ENCODE peak calls at places on chromosomes 12 and 14, in six cellular contexts. One of them, this sample, is unnamed.

GRCh38 chr12:105670664-105671063 is 340.2 kb downstream of the C12orf75 start:
- DNase-seq in A549: no peak
- DNase-seq in adrenal gland: no peak
- DNase-seq in CD8-positive, alpha-beta T cell: no peak
- DNase-seq in colonic mucosa: no peak
- DNase-seq in fibroblast of mammary gland: no peak
- DNase-seq in this sample: no peak

GRCh38 chr14:69818760-69819191 is 21.7 kb upstream of the SLC10A1 start:
- DNase-seq in A549: peak; percentile 71
- DNase-seq in adrenal gland: peak; percentile 65
- DNase-seq in CD8-positive, alpha-beta T cell: peak; percentile 25
- DNase-seq in colonic mucosa: peak; percentile 52
- DNase-seq in fibroblast of mammary gland: peak; percentile 64
- DNase-seq in this sample: no peak

GRCh38 chr12:34406228-34406995 is 384.1 kb downstream of the ALG10 start:
- DNase-seq in A549: no peak
- DNase-seq in adrenal gland: peak; percentile 7
- DNase-seq in CD8-positive, alpha-beta T cell: no peak
- DNase-seq in colonic mucosa: peak; percentile 3
- DNase-seq in fibroblast of mammary gland: no peak
- DNase-seq in this sample: peak; percentile 48

GRCh38 chr12:58026421-58026820 is 85.1 kb downstream of the ATP23 start:
- DNase-seq in A549: no peak
- DNase-seq in adrenal gland: no peak
- DNase-seq in CD8-positive, alpha-beta T cell: no peak
- DNase-seq in colonic mucosa: no peak
- DNase-seq in fibroblast of mammary gland: no peak
- DNase-seq in this sample: no peak

GRCh38 chr12:56645201-56645716 is 525 bp downstream of the ATP5F1B start:
- DNase-seq in A549: no peak
- DNase-seq in adrenal gland: peak; percentile 60
- DNase-seq in CD8-positive, alpha-beta T cell: no peak
- DNase-seq in colonic mucosa: no peak
- DNase-seq in fibroblast of mammary gland: peak; percentile 34
- DNase-seq in this sample: no peak

GRCh38 chr12:82415402-82415801 is 57.1 kb downstream of the METTL25 start:
- DNase-seq in A549: no peak
- DNase-seq in adrenal gland: no peak
- DNase-seq in CD8-positive, alpha-beta T cell: no peak
- DNase-seq in colonic mucosa: no peak
- DNase-seq in fibroblast of mammary gland: no peak
- DNase-seq in this sample: no peak

GRCh38 chr12:78099806-78100205 is 269.1 kb downstream of the NAV3 start:
- DNase-seq in A549: no peak
- DNase-seq in adrenal gland: no peak
- DNase-seq in CD8-positive, alpha-beta T cell: no peak
- DNase-seq in colonic mucosa: no peak
- DNase-seq in fibroblast of mammary gland: no peak
- DNase-seq in this sample: no peak

GRCh38 chr14:61102549-61103466 is 121.8 kb downstream of the SLC38A6 start:
- DNase-seq in A549: no peak
- DNase-seq in adrenal gland: no peak
- DNase-seq in CD8-positive, alpha-beta T cell: no peak
- DNase-seq in colonic mucosa: no peak
- DNase-seq in fibroblast of mammary gland: no peak
- DNase-seq in this sample: no peak

GRCh38 chr14:93733231-93733630 is 55.1 kb downstream of the PRIMA1 start:
- DNase-seq in A549: no peak
- DNase-seq in adrenal gland: no peak
- DNase-seq in CD8-positive, alpha-beta T cell: no peak
- DNase-seq in colonic mucosa: no peak
- DNase-seq in fibroblast of mammary gland: no peak
- DNase-seq in this sample: no peak

GRCh38 chr12:29309320-29309902 is 71.6 kb downstream of the ERGIC2 start:
- DNase-seq in A549: no peak
- DNase-seq in adrenal gland: no peak
- DNase-seq in CD8-positive, alpha-beta T cell: no peak
- DNase-seq in colonic mucosa: no peak
- DNase-seq in fibroblast of mammary gland: peak; percentile 49
- DNase-seq in this sample: no peak

GRCh38 chr12:132237772-132238486 is 91.5 kb downstream of the GALNT9 start:
- DNase-seq in A549: no peak
- DNase-seq in adrenal gland: no peak
- DNase-seq in CD8-positive, alpha-beta T cell: no peak
- DNase-seq in colonic mucosa: no peak
- DNase-seq in fibroblast of mammary gland: no peak
- DNase-seq in this sample: peak; percentile 80

GRCh38 chr12:96220902-96221301 is 26.7 kb downstream of the ELK3 start:
- DNase-seq in A549: no peak
- DNase-seq in adrenal gland: no peak
- DNase-seq in CD8-positive, alpha-beta T cell: no peak
- DNase-seq in colonic mucosa: no peak
- DNase-seq in fibroblast of mammary gland: peak; percentile 87
- DNase-seq in this sample: no peak

GRCh38 chr12:49017764-49018281 is 753 bp downstream of the PRKAG1 start:
- DNase-seq in A549: no peak
- DNase-seq in adrenal gland: peak; percentile 67
- DNase-seq in CD8-positive, alpha-beta T cell: peak; percentile 47
- DNase-seq in colonic mucosa: no peak
- DNase-seq in fibroblast of mammary gland: peak; percentile 53
- DNase-seq in this sample: no peak

GRCh38 chr14:24895243-24895583 is 154.7 kb downstream of the STXBP6 start:
- DNase-seq in A549: no peak
- DNase-seq in adrenal gland: no peak
- DNase-seq in CD8-positive, alpha-beta T cell: no peak
- DNase-seq in colonic mucosa: no peak
- DNase-seq in fibroblast of mammary gland: no peak
- DNase-seq in this sample: no peak

GRCh38 chr14:93078830-93079229 is 36.9 kb downstream of the ITPK1 start:
- DNase-seq in A549: no peak
- DNase-seq in adrenal gland: peak; percentile 43
- DNase-seq in CD8-positive, alpha-beta T cell: no peak
- DNase-seq in colonic mucosa: no peak
- DNase-seq in fibroblast of mammary gland: peak; percentile 84
- DNase-seq in this sample: no peak

GRCh38 chr14:46574236-46574970 is 77.2 kb downstream of the RPL10L start:
- DNase-seq in A549: no peak
- DNase-seq in adrenal gland: no peak
- DNase-seq in CD8-positive, alpha-beta T cell: no peak
- DNase-seq in colonic mucosa: no peak
- DNase-seq in fibroblast of mammary gland: peak; percentile 1
- DNase-seq in this sample: no peak

GRCh38 chr14:20624495-20625070 is 16.9 kb downstream of the OR6S1 start:
- DNase-seq in A549: peak; percentile 75
- DNase-seq in adrenal gland: peak; percentile 47
- DNase-seq in CD8-positive, alpha-beta T cell: peak; percentile 57
- DNase-seq in colonic mucosa: peak; percentile 86
- DNase-seq in fibroblast of mammary gland: peak; percentile 83
- DNase-seq in this sample: no peak

GRCh38 chr14:96637521-96637920 is 135.3 kb downstream of the PAPOLA start:
- DNase-seq in A549: no peak
- DNase-seq in adrenal gland: no peak
- DNase-seq in CD8-positive, alpha-beta T cell: no peak
- DNase-seq in colonic mucosa: no peak
- DNase-seq in fibroblast of mammary gland: no peak
- DNase-seq in this sample: no peak

DNA sequence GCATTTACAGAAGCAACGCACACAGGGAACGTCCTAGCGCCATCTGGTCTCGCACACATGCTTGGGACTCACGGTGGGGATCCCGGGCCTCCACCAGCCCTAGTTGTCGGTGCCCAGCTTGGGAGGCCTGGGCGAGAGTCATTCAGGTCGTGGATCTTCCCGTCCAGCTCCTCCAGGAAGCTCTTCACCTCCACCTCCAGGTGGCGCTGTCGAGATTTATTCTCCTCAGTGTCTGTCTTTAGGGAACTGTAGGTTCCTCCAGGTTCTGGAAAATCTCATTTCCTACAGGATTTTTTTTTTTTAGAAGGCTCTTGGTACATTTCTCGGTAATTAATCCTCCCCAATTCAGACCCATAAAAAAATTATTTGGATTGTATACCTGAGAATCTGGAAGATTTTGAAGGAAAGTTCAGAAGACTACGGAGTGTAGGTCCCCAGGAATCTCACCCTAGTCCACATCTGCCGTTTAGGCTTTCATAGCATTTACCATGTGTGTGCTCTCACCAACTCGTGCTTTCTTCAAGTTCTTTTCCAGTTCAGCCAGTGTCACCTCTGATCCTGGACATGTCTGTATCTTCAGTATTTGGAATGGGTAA is 910.0 kb downstream of the TMEM121 start:
- DNase-seq in A549: peak; percentile 3
- DNase-seq in adrenal gland: peak; percentile 29
- DNase-seq in CD8-positive, alpha-beta T cell: no peak
- DNase-seq in colonic mucosa: peak; percentile 51
- DNase-seq in fibroblast of mammary gland: peak; percentile 10
- DNase-seq in this sample: no peak
- TF ChIP-seq CTCF in A549: no peak
- TF ChIP-seq CTCF in adrenal gland: no peak
- TF ChIP-seq CTCF in CD8-positive, alpha-beta T cell: no peak
- TF ChIP-seq CTCF in colonic mucosa: peak; percentile 41
- TF ChIP-seq CTCF in fibroblast of mammary gland: peak; percentile 17
- TF ChIP-seq CTCF in this sample: no peak

GRCh38 chr14:74528886-74529285 is 35.3 kb downstream of the ISCA2 start:
- DNase-seq in A549: no peak
- DNase-seq in adrenal gland: no peak
- DNase-seq in CD8-positive, alpha-beta T cell: no peak
- DNase-seq in colonic mucosa: no peak
- DNase-seq in fibroblast of mammary gland: no peak
- DNase-seq in this sample: no peak

GRCh38 chr14:74528406-74528805 is 34.8 kb downstream of the ISCA2 start:
- DNase-seq in A549: no peak
- DNase-seq in adrenal gland: no peak
- DNase-seq in CD8-positive, alpha-beta T cell: no peak
- DNase-seq in colonic mucosa: no peak
- DNase-seq in fibroblast of mammary gland: no peak
- DNase-seq in this sample: no peak

GRCh38 chr14:74531011-74531410 is 37.4 kb downstream of the ISCA2 start:
- DNase-seq in A549: no peak
- DNase-seq in adrenal gland: no peak
- DNase-seq in CD8-positive, alpha-beta T cell: no peak
- DNase-seq in colonic mucosa: no peak
- DNase-seq in fibroblast of mammary gland: no peak
- DNase-seq in this sample: no peak

GRCh38 chr14:74532246-74532645 is 38.7 kb downstream of the ISCA2 start:
- DNase-seq in A549: no peak
- DNase-seq in adrenal gland: no peak
- DNase-seq in CD8-positive, alpha-beta T cell: no peak
- DNase-seq in colonic mucosa: no peak
- DNase-seq in fibroblast of mammary gland: no peak
- DNase-seq in this sample: no peak

GRCh38 chr14:74531467-74531866 is 37.9 kb downstream of the ISCA2 start:
- DNase-seq in A549: peak; percentile 44
- DNase-seq in adrenal gland: peak; percentile 59
- DNase-seq in CD8-positive, alpha-beta T cell: no peak
- DNase-seq in colonic mucosa: peak; percentile 45
- DNase-seq in fibroblast of mammary gland: peak; percentile 58
- DNase-seq in this sample: no peak
- TF ChIP-seq CTCF in A549: no peak
- TF ChIP-seq CTCF in adrenal gland: peak; percentile 42
- TF ChIP-seq CTCF in CD8-positive, alpha-beta T cell: no peak
- TF ChIP-seq CTCF in colonic mucosa: no peak
- TF ChIP-seq CTCF in fibroblast of mammary gland: peak; percentile 4
- TF ChIP-seq CTCF in this sample: peak; percentile 65

GRCh38 chr14:62118461-62118860 is 356.2 kb downstream of the SNAPC1 start:
- DNase-seq in A549: no peak
- DNase-seq in adrenal gland: no peak
- DNase-seq in CD8-positive, alpha-beta T cell: no peak
- DNase-seq in colonic mucosa: no peak
- DNase-seq in fibroblast of mammary gland: no peak
- DNase-seq in this sample: no peak

GRCh38 chr14:62118871-62119270 is 356.7 kb downstream of the SNAPC1 start:
- DNase-seq in A549: no peak
- DNase-seq in adrenal gland: no peak
- DNase-seq in CD8-positive, alpha-beta T cell: no peak
- DNase-seq in colonic mucosa: no peak
- DNase-seq in fibroblast of mammary gland: no peak
- DNase-seq in this sample: no peak

GRCh38 chr14:62117718-62118164 is 355.5 kb downstream of the SNAPC1 start:
- DNase-seq in A549: no peak
- DNase-seq in adrenal gland: no peak
- DNase-seq in CD8-positive, alpha-beta T cell: no peak
- DNase-seq in colonic mucosa: no peak
- DNase-seq in fibroblast of mammary gland: no peak
- DNase-seq in this sample: no peak

DNA sequence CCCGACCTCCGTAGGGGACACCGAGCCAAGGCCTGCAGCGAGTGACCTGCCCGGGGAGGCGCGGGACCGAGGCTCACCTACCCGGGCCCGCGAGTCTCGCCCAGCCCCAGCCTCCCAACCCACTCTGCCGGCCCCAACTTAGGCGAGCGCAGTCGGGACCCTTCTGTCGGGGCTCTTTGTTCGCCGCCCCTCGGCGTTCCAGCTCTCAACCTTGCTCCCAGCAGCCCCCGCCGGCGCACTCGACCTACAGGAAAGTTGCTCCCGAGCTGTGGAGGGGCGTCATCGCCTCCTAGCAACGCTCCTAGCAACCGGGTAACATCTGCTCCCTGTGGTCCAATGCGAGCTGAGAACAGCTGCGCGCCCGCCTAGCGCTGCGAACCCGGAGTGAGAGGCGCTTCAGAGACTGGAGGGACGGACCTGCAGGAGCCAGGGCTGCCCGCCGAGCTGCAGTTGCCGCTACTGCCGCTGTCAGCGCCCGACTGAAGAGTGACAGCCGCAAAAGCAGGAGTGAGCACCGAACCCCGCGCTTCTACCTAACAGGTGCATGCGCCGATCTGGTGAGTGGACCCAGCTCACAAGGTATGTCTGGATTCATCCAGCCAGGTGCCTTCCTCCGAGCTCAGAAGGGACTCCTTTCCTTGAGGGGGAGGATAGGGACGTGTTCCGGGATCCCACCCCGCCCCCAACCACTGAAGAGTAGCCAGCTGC is 354.9 kb downstream of the SNAPC1 start:
- DNase-seq in A549: peak; percentile 15
- DNase-seq in adrenal gland: peak; percentile 44
- DNase-seq in CD8-positive, alpha-beta T cell: peak; percentile 54
- DNase-seq in colonic mucosa: peak; percentile 26
- DNase-seq in fibroblast of mammary gland: peak; percentile 30
- DNase-seq in this sample: peak; percentile 99
- TF ChIP-seq CTCF in A549: no peak
- TF ChIP-seq CTCF in adrenal gland: peak; percentile 24
- TF ChIP-seq CTCF in CD8-positive, alpha-beta T cell: peak; percentile 28
- TF ChIP-seq CTCF in colonic mucosa: no peak
- TF ChIP-seq CTCF in fibroblast of mammary gland: no peak
- TF ChIP-seq CTCF in this sample: peak; percentile 76

GRCh38 chr14:30499358-30499757 is 59.6 kb upstream of the G2E3 start:
- DNase-seq in A549: no peak
- DNase-seq in adrenal gland: no peak
- DNase-seq in CD8-positive, alpha-beta T cell: no peak
- DNase-seq in colonic mucosa: no peak
- DNase-seq in fibroblast of mammary gland: no peak
- DNase-seq in this sample: no peak
- TF ChIP-seq CTCF in A549: no peak
- TF ChIP-seq CTCF in adrenal gland: no peak
- TF ChIP-seq CTCF in CD8-positive, alpha-beta T cell: no peak
- TF ChIP-seq CTCF in colonic mucosa: no peak
- TF ChIP-seq CTCF in fibroblast of mammary gland: no peak
- TF ChIP-seq CTCF in this sample: no peak

GRCh38 chr12:3106564-3106963 is 29.4 kb downstream of the TSPAN9 start:
- DNase-seq in A549: no peak
- DNase-seq in adrenal gland: no peak
- DNase-seq in CD8-positive, alpha-beta T cell: no peak
- DNase-seq in colonic mucosa: no peak
- DNase-seq in fibroblast of mammary gland: no peak
- DNase-seq in this sample: no peak
- TF ChIP-seq CTCF in A549: no peak
- TF ChIP-seq CTCF in adrenal gland: no peak
- TF ChIP-seq CTCF in CD8-positive, alpha-beta T cell: no peak
- TF ChIP-seq CTCF in colonic mucosa: no peak
- TF ChIP-seq CTCF in fibroblast of mammary gland: no peak
- TF ChIP-seq CTCF in this sample: no peak

GRCh38 chr14:105528197-105528858 is 1.9 kb downstream of the TMEM121 start:
- DNase-seq in A549: peak; percentile 76
- DNase-seq in adrenal gland: peak; percentile 77
- DNase-seq in CD8-positive, alpha-beta T cell: peak; percentile 74
- DNase-seq in colonic mucosa: peak; percentile 79
- DNase-seq in fibroblast of mammary gland: peak; percentile 59
- DNase-seq in this sample: no peak
- TF ChIP-seq CTCF in A549: peak; percentile 89
- TF ChIP-seq CTCF in adrenal gland: peak; percentile 91
- TF ChIP-seq CTCF in CD8-positive, alpha-beta T cell: peak; percentile 73
- TF ChIP-seq CTCF in colonic mucosa: peak; percentile 74
- TF ChIP-seq CTCF in fibroblast of mammary gland: peak; percentile 48
- TF ChIP-seq CTCF in this sample: peak; percentile 89

This sample was measured in chondrocyte.